ENCODE peak calls at places on chromosomes 2 and 18, in ten cellular contexts. U is mucosa of descending colon, J is uterus, G is endodermal cell, D is heart left ventricle, R is Peyer's patch, H is brain microvascular endothelial cell, N is OCI-LY7, E is fibroblast of lung, M is body of pancreas. B is an unnamed sample. For H3K36me3, the result is how much of the 10 kb centered on the place peaks cover.

GRCh38 chr2:60925994-60926750 is 44.8 kb downstream of the REL start:
- DNase-seq in D (no peak), E (peak), M (no peak), G (no peak), R (no peak), N (no peak), H (no peak), J (no peak), U (no peak), B (peak)

GRCh38 chr2:210389856-210390255 is 74.9 kb upstream of the MYL1 start:
- DNase-seq in D (no peak), M (no peak), N (no peak), H (no peak), J (no peak), R (no peak), E (no peak), G (no peak), U (no peak), B (no peak)

GRCh38 chr2:8571286-8571791 is 110.5 kb upstream of the ID2 start:
- DNase-seq in E (no peak), H (no peak), N (peak), U (no peak), R (no peak), G (no peak), D (no peak), M (no peak), J (no peak), B (no peak)

GRCh38 chr2:9889812-9890261 is 46.6 kb downstream of the TAF1B start:
- DNase-seq in D (no peak), H (no peak), N (no peak), M (peak), G (no peak), R (no peak), E (peak), J (no peak), U (no peak), B (no peak)

GRCh38 chr2:101820519-101820918 is 123.0 kb downstream of the MAP4K4 start:
- DNase-seq in U (no peak), E (peak), R (no peak), H (peak), M (no peak), D (no peak), J (no peak), G (no peak), N (no peak), B (peak)

GRCh38 chr2:172446524-172447063 is 19.2 kb downstream of the ITGA6 start:
- DNase-seq in R (no peak), G (no peak), M (no peak), D (no peak), J (no peak), N (no peak), E (no peak), H (no peak), U (no peak), B (peak)

GRCh38 chr2:205644018-205644417 is 38.3 kb upstream of the NRP2 start:
- DNase-seq in R (no peak), H (peak), D (no peak), E (no peak), G (no peak), U (no peak), J (no peak), N (no peak), M (no peak), B (peak)

GRCh38 chr2:8606226-8606625 is 75.6 kb upstream of the ID2 start:
- DNase-seq in J (no peak), N (no peak), M (no peak), U (no peak), H (no peak), E (no peak), G (no peak), D (no peak), R (no peak), B (no peak)

GRCh38 chr2:57881998-57882884 is 164.4 kb upstream of the VRK2 start:
- DNase-seq in E (peak), M (no peak), U (no peak), J (no peak), R (peak), H (no peak), D (no peak), G (no peak), N (no peak), B (peak)

GRCh38 chr2:120451334-120451733 is 105.4 kb downstream of the INHBB start:
- DNase-seq in E (no peak), G (no peak), D (no peak), U (no peak), R (no peak), M (no peak), J (no peak), N (no peak), H (no peak), B (no peak)

GRCh38 chr18:49241852-49242251 is 218.6 kb downstream of the DYM start:
- DNase-seq in R (no peak), D (no peak), N (no peak), U (no peak), E (peak), G (no peak), J (no peak), M (no peak), H (peak), B (peak)

GRCh38 chr18:45793295-45793965 is 32.0 kb upstream of the SIGLEC15 start:
- DNase-seq in M (no peak), E (peak), U (no peak), N (no peak), R (no peak), G (no peak), J (no peak), H (peak), D (no peak), B (peak)

GRCh38 chr18:10053861-10054260 is 140.0 kb downstream of the VAPA start:
- DNase-seq in D (no peak), E (no peak), M (no peak), U (no peak), J (peak), G (no peak), N (no peak), H (no peak), R (no peak), B (no peak)

GRCh38 chr18:3088044-3088443 is 75.1 kb upstream of the LPIN2 start:
- DNase-seq in M (no peak), H (no peak), D (no peak), G (no peak), U (no peak), N (no peak), R (no peak), E (no peak), J (no peak), B (no peak)

GRCh38 chr2:132542953-132543569 is 126.5 kb downstream of the GPR39 start:
- DNase-seq in J (no peak), U (no peak), M (no peak), R (no peak), N (no peak), E (no peak), D (no peak), G (peak), H (no peak), B (peak)

GRCh38 chr2:80105020-80105419 is 199.5 kb downstream of the LRRTM1 start:
- DNase-seq in U (no peak), G (no peak), J (no peak), H (no peak), R (no peak), N (no peak), M (no peak), E (peak), D (no peak), B (no peak)

GRCh38 chr2:236264256-236264655 is at the start of gene ASB18:
- DNase-seq in J (no peak), U (no peak), G (no peak), D (peak), R (no peak), N (no peak), M (no peak), H (no peak), E (no peak), B (no peak)

GRCh38 chr2:42726680-42727079 is 37.3 kb downstream of the OXER1 start:
- DNase-seq in J (no peak), G (no peak), N (no peak), E (no peak), U (no peak), H (no peak), M (no peak), D (no peak), R (no peak), B (no peak)

GRCh38 chr2:96550787-96551604 is 14.4 kb downstream of the ARID5A start:
- DNase-seq in E (no peak), J (no peak), N (no peak), D (no peak), G (peak), M (no peak), U (no peak), H (no peak), R (no peak), B (no peak)

GRCh38 chr2:143264851-143265250 is 135.6 kb downstream of the ARHGAP15 start:
- DNase-seq in E (peak), R (no peak), N (no peak), M (no peak), U (no peak), H (peak), D (no peak), G (no peak), J (no peak), B (peak)

GRCh38 chr18:77101410-77102245 is 31.0 kb downstream of the MBP start:
- DNase-seq in D (peak), R (peak), E (peak), N (peak), H (peak), J (peak), M (peak), G (peak), U (peak), B (peak)

GRCh38 chr2:151792589-151792988 is 35.6 kb downstream of the ARL5A start:
- DNase-seq in G (no peak), R (no peak), H (no peak), M (no peak), N (no peak), U (no peak), E (no peak), J (no peak), D (no peak), B (no peak)
- TF ChIP-seq CTCF in G (peak), R (no peak), H (peak), M (no peak), N (peak), U (no peak), E (no peak), J (no peak), D (no peak), B (no peak)

GRCh38 chr18:13440277-13441248 is 222.0 kb downstream of the LDLRAD4 start:
- DNase-seq in M (peak), N (peak), R (no peak), U (no peak), D (no peak), H (no peak), G (no peak), J (no peak), E (no peak), B (no peak)
- H3K4me3 ChIP-seq in M (no peak), N (no peak), R (no peak), U (no peak), D (no peak), H (no peak), G (no peak), J (no peak), E (no peak), B (no peak)

GRCh38 chr18:13264986-13265900 is 46.7 kb downstream of the LDLRAD4 start:
- DNase-seq in G (no peak), D (no peak), N (no peak), U (no peak), R (peak), M (no peak), E (no peak), J (no peak), H (no peak), B (no peak)
- H3K36me3 ChIP-seq in G (under half), D (under half), N (under half), U (under half), R (under half), M (under half), E (under half), J (under half), H (under half), B (under half)

GRCh38 chr2:85843543-85843942 is 45.2 kb downstream of the ST3GAL5 start:
- DNase-seq in R (no peak), G (peak), H (no peak), N (peak), U (peak), E (no peak), J (no peak), D (no peak), M (peak), B (no peak)
- TF ChIP-seq CTCF in R (no peak), G (peak), H (peak), N (peak), U (peak), E (peak), J (no peak), D (no peak), M (peak), B (peak)

GRCh38 chr2:68827681-68828080 is 43.5 kb downstream of the BMP10 start:
- DNase-seq in U (no peak), E (no peak), M (no peak), D (no peak), G (no peak), H (no peak), R (no peak), N (no peak), J (no peak), B (no peak)

GRCh38 chr2:68832161-68832869 is 38.9 kb downstream of the BMP10 start:
- DNase-seq in N (peak), R (peak), J (peak), U (peak), G (no peak), H (peak), D (peak), E (peak), M (peak), B (peak)

GRCh38 chr2:68831688-68832087 is 39.5 kb downstream of the BMP10 start:
- DNase-seq in N (no peak), U (no peak), E (peak), D (no peak), J (no peak), R (no peak), G (no peak), H (no peak), M (no peak), B (no peak)

GRCh38 chr2:68828887-68829708 is 42.1 kb downstream of the BMP10 start:
- DNase-seq in J (peak), N (peak), U (peak), G (peak), H (peak), M (peak), R (peak), E (peak), D (peak), B (peak)

DNA sequence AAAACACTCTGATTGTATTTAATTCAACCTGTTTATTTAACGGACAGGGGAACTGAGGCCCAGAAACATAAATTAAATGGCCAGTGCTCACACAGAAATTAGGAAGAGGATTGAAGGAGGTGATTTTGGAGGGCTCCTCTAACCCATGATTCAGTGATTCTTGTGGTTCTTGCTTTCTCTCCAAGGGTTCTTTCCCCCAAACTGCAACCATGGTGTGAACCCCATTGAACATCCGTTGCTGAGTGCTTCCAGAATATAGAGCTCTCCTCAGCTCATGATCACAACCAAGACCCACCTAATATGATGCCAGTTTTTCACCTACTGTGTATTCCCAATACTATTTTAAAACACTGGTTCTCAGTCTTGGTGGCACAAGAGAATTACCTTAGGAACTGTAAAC is 41.4 kb downstream of the BMP10 start:
- DNase-seq in J (no peak), M (no peak), U (no peak), G (no peak), N (no peak), E (no peak), H (no peak), R (no peak), D (no peak), B (no peak)
- H3K4me3 ChIP-seq in J (no peak), M (no peak), U (no peak), G (no peak), N (no peak), E (no peak), H (no peak), R (no peak), D (no peak), B (no peak)

GRCh38 chr2:207749873-207750272 is 19.8 kb downstream of the FZD5 start:
- DNase-seq in U (no peak), G (no peak), J (no peak), D (no peak), H (no peak), R (no peak), M (no peak), E (peak), N (no peak), B (no peak)
- H3K36me3 ChIP-seq in U (under half), G (under half), J (under half), D (under half), H (under half), R (under half), M (under half), E (under half), N (under half), B (under half)

GRCh38 chr2:227325824-227326195 is 759 bp downstream of the MFF start:
- DNase-seq in E (peak), J (no peak), G (no peak), N (peak), M (peak), U (peak), H (peak), D (peak), R (peak), B (peak)

GRCh38 chr2:227323818-227324217 is 1.2 kb upstream of the MFF start:
- DNase-seq in R (no peak), G (no peak), M (no peak), E (no peak), D (no peak), H (no peak), J (no peak), N (no peak), U (no peak), B (no peak)

GRCh38 chr2:227326783-227327182 is 1.7 kb downstream of the MFF start:
- DNase-seq in G (no peak), H (no peak), M (no peak), J (no peak), U (no peak), E (no peak), R (no peak), N (no peak), D (no peak), B (no peak)

GRCh38 chr2:227324671-227325055 is 388 bp upstream of the MFF start:
- DNase-seq in E (no peak), N (no peak), H (no peak), R (no peak), M (peak), J (no peak), D (no peak), U (no peak), G (peak), B (no peak)

GRCh38 chr2:227325056-227325823 is at the start of gene MFF:
- DNase-seq in G (peak), N (peak), U (peak), M (peak), J (peak), H (peak), R (peak), D (peak), E (peak), B (peak)
- TF ChIP-seq CTCF in G (peak), N (peak), U (no peak), M (peak), J (no peak), H (peak), R (no peak), D (no peak), E (no peak), B (peak)

B was measured in bronchial epithelial cell.